ENCODE peak calls at places on chromosomes 12 and 14, in four cellular contexts. One of them, this sample, is unnamed.

GRCh38 chr12:65825573-65826512 is 1.6 kb downstream of the HMGA2 start:
- DNase-seq in right lobe of liver: peak
- DNase-seq in mesendoderm: peak
- DNase-seq in fibroblast of lung: peak
- DNase-seq in this sample: no peak

GRCh38 chr12:28611115-28611435 is 420.8 kb downstream of the CCDC91 start:
- DNase-seq in right lobe of liver: no peak
- DNase-seq in mesendoderm: no peak
- DNase-seq in fibroblast of lung: peak
- DNase-seq in this sample: peak

GRCh38 chr14:99698642-99699041 is 14.5 kb downstream of the CYP46A1 start:
- DNase-seq in right lobe of liver: no peak
- DNase-seq in mesendoderm: no peak
- DNase-seq in fibroblast of lung: no peak
- DNase-seq in this sample: no peak

GRCh38 chr12:106736051-106736957 is 38.2 kb upstream of the RIC8B start:
- DNase-seq in right lobe of liver: no peak
- DNase-seq in mesendoderm: peak
- DNase-seq in fibroblast of lung: no peak
- DNase-seq in this sample: no peak

GRCh38 chr12:91406920-91407341 is 224.3 kb upstream of the DCN start:
- DNase-seq in right lobe of liver: no peak
- DNase-seq in mesendoderm: peak
- DNase-seq in fibroblast of lung: peak
- DNase-seq in this sample: peak

GRCh38 chr12:12272869-12273268 is 6.0 kb upstream of the LRP6 start:
- DNase-seq in right lobe of liver: no peak
- DNase-seq in mesendoderm: peak
- DNase-seq in fibroblast of lung: peak
- DNase-seq in this sample: no peak

GRCh38 chr12:8734873-8735381 is 37.1 kb downstream of the RIMKLB start:
- DNase-seq in right lobe of liver: no peak
- DNase-seq in mesendoderm: no peak
- DNase-seq in fibroblast of lung: peak
- DNase-seq in this sample: no peak

GRCh38 chr14:54312166-54312801 is 84.5 kb upstream of the CDKN3 start:
- DNase-seq in right lobe of liver: no peak
- DNase-seq in mesendoderm: peak
- DNase-seq in fibroblast of lung: peak
- DNase-seq in this sample: peak

GRCh38 chr12:49330631-49331359 is 6.2 kb downstream of the C1QL4 start:
- DNase-seq in right lobe of liver: no peak
- DNase-seq in mesendoderm: no peak
- DNase-seq in fibroblast of lung: no peak
- DNase-seq in this sample: no peak

GRCh38 chr14:39232554-39233415 is 930 bp upstream of the MIA2 start:
- DNase-seq in right lobe of liver: peak
- DNase-seq in mesendoderm: no peak
- DNase-seq in fibroblast of lung: peak
- DNase-seq in this sample: peak

GRCh38 chr12:120292661-120293531 is at the start of gene RNU4-1:
- DNase-seq in right lobe of liver: peak
- DNase-seq in mesendoderm: peak
- DNase-seq in fibroblast of lung: peak
- DNase-seq in this sample: peak

GRCh38 chr12:120292411-120292660 is 633 bp upstream of the RNU4-2 start:
- DNase-seq in right lobe of liver: no peak
- DNase-seq in mesendoderm: no peak
- DNase-seq in fibroblast of lung: no peak
- DNase-seq in this sample: no peak

GRCh38 chr12:120286768-120287490 is 4.8 kb downstream of the RNU4-2 start:
- DNase-seq in right lobe of liver: no peak
- DNase-seq in mesendoderm: peak
- DNase-seq in fibroblast of lung: peak
- DNase-seq in this sample: no peak

GRCh38 chr12:120287491-120287890 is 4.2 kb downstream of the RNU4-2 start:
- DNase-seq in right lobe of liver: no peak
- DNase-seq in mesendoderm: no peak
- DNase-seq in fibroblast of lung: no peak
- DNase-seq in this sample: no peak

DNA sequence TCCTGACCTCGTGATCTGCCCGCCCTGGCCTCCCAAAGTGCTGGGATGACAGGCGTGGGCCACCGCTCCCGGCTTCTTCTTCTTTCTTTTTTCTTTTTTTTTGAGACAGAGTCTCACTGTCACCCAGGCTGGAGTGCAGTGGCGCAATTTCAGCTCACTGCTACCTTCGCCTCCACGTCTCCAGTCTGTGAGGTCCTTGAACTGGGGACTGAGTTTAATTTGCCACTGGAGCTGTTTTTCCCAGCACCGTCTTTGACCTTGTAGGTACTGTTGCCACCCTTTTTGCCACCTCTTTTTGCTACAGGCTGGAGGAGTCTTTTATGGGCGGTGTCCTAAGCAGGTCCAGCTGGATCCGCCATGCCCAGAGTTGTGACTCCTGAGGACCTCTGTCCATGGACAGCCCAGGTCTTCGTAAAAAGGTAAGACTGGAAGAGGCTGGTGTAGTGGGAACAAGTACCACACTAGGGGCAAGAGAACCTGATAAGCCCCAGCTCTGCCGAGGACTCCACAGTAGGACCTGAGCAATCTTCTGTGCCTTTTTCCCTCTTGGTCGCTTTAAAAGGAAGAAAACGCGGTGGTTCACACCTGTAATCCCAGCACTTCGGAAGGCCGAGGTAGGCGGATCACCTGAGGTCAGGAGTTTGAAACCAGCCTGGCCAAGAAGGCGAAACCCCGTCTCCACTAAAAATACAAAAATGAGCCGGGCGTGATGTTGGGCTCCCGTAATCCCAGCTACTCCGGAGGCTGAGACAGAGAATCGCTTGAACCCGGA is 976 bp downstream of the RNU4-2 start:
- DNase-seq in right lobe of liver: no peak
- DNase-seq in mesendoderm: peak
- DNase-seq in fibroblast of lung: no peak
- DNase-seq in this sample: no peak
- H3K4me3 ChIP-seq in right lobe of liver: peak
- H3K4me3 ChIP-seq in mesendoderm: no peak
- H3K4me3 ChIP-seq in fibroblast of lung: peak
- H3K4me3 ChIP-seq in this sample: peak

DNA sequence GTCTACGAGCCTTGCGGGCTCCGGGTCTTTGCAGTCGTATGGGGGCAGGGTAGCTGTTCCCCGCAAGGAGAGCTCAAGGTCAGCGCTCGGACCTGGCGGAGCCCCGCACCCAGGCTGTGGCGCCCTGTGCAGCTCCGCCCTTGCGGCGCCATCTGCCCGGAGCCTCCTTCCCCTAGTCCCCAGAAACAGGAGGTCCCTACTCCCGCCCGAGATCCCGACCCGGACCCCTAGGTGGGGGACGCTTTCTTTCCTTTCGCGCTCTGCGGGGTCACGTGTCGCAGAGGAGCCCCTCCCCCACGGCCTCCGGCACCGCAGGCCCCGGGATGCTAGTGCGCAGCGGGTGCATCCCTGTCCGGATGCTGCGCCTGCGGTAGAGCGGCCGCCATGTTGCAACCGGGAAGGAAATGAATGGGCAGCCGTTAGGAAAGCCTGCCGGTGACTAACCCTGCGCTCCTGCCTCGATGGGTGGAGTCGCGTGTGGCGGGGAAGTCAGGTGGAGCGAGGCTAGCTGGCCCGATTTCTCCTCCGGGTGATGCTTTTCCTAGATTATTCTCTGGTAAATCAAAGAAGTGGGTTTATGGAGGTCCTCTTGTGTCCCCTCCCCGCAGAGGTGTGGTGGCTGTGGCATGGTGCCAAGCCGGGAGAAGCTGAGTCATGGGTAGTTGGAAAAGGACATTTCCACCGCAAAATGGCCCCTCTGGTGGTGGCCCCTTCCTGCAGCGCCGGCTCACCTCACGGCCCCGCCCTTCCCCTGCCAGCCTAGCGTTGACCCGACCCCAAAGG is 788 bp downstream of the GAPDH start:
- DNase-seq in right lobe of liver: peak
- DNase-seq in mesendoderm: peak
- DNase-seq in fibroblast of lung: peak
- DNase-seq in this sample: no peak
- H3K4me3 ChIP-seq in right lobe of liver: peak
- H3K4me3 ChIP-seq in mesendoderm: peak
- H3K4me3 ChIP-seq in fibroblast of lung: peak
- H3K4me3 ChIP-seq in this sample: peak

GRCh38 chr14:32940711-32941667 is 2.3 kb downstream of the NPAS3 start:
- DNase-seq in right lobe of liver: no peak
- DNase-seq in mesendoderm: no peak
- DNase-seq in fibroblast of lung: no peak
- DNase-seq in this sample: no peak

GRCh38 chr14:32940066-32940651 is 1.5 kb downstream of the NPAS3 start:
- DNase-seq in right lobe of liver: peak
- DNase-seq in mesendoderm: no peak
- DNase-seq in fibroblast of lung: peak
- DNase-seq in this sample: no peak

GRCh38 chr14:32941668-32942065 is 3.0 kb downstream of the NPAS3 start:
- DNase-seq in right lobe of liver: no peak
- DNase-seq in mesendoderm: no peak
- DNase-seq in fibroblast of lung: no peak
- DNase-seq in this sample: no peak

GRCh38 chr14:32938719-32939253 is at the start of gene NPAS3:
- DNase-seq in right lobe of liver: peak
- DNase-seq in mesendoderm: no peak
- DNase-seq in fibroblast of lung: peak
- DNase-seq in this sample: no peak

GRCh38 chr14:32939254-32940065 is 781 bp downstream of the NPAS3 start:
- DNase-seq in right lobe of liver: peak
- DNase-seq in mesendoderm: peak
- DNase-seq in fibroblast of lung: peak
- DNase-seq in this sample: no peak
- H3K4me3 ChIP-seq in right lobe of liver: peak
- H3K4me3 ChIP-seq in mesendoderm: peak
- H3K4me3 ChIP-seq in fibroblast of lung: peak
- H3K4me3 ChIP-seq in this sample: peak

GRCh38 chr12:2944401-2945047 is 14.7 kb upstream of the TEAD4 start:
- DNase-seq in right lobe of liver: peak
- DNase-seq in mesendoderm: peak
- DNase-seq in fibroblast of lung: no peak
- DNase-seq in this sample: no peak
- H3K4me3 ChIP-seq in right lobe of liver: no peak
- H3K4me3 ChIP-seq in mesendoderm: no peak
- H3K4me3 ChIP-seq in fibroblast of lung: no peak
- H3K4me3 ChIP-seq in this sample: no peak

GRCh38 chr14:71289536-71289935 is 382.3 kb downstream of the PCNX1 start:
- DNase-seq in right lobe of liver: no peak
- DNase-seq in mesendoderm: peak
- DNase-seq in fibroblast of lung: no peak
- DNase-seq in this sample: no peak

GRCh38 chr14:71287567-71287966 is 380.3 kb downstream of the PCNX1 start:
- DNase-seq in right lobe of liver: no peak
- DNase-seq in mesendoderm: no peak
- DNase-seq in fibroblast of lung: no peak
- DNase-seq in this sample: no peak

GRCh38 chr14:71290301-71290700 is 383.0 kb downstream of the PCNX1 start:
- DNase-seq in right lobe of liver: no peak
- DNase-seq in mesendoderm: peak
- DNase-seq in fibroblast of lung: peak
- DNase-seq in this sample: no peak

GRCh38 chr14:71286126-71286525 is 378.9 kb downstream of the PCNX1 start:
- DNase-seq in right lobe of liver: no peak
- DNase-seq in mesendoderm: no peak
- DNase-seq in fibroblast of lung: no peak
- DNase-seq in this sample: no peak

GRCh38 chr14:71290960-71291466 is 383.8 kb downstream of the PCNX1 start:
- DNase-seq in right lobe of liver: no peak
- DNase-seq in mesendoderm: peak
- DNase-seq in fibroblast of lung: peak
- DNase-seq in this sample: peak
- H3K4me3 ChIP-seq in right lobe of liver: no peak
- H3K4me3 ChIP-seq in mesendoderm: no peak
- H3K4me3 ChIP-seq in fibroblast of lung: no peak
- H3K4me3 ChIP-seq in this sample: no peak

GRCh38 chr14:35332517-35333346 is 40.5 kb downstream of the PSMA6 start:
- DNase-seq in right lobe of liver: no peak
- DNase-seq in mesendoderm: no peak
- DNase-seq in fibroblast of lung: peak
- DNase-seq in this sample: no peak

GRCh38 chr14:35333347-35333730 is 41.2 kb downstream of the PSMA6 start:
- DNase-seq in right lobe of liver: no peak
- DNase-seq in mesendoderm: no peak
- DNase-seq in fibroblast of lung: no peak
- DNase-seq in this sample: no peak

GRCh38 chr14:35331605-35332516 is 39.7 kb downstream of the PSMA6 start:
- DNase-seq in right lobe of liver: no peak
- DNase-seq in mesendoderm: peak
- DNase-seq in fibroblast of lung: peak
- DNase-seq in this sample: no peak

GRCh38 chr14:35335388-35336092 is 43.4 kb downstream of the PSMA6 start:
- DNase-seq in right lobe of liver: no peak
- DNase-seq in mesendoderm: no peak
- DNase-seq in fibroblast of lung: no peak
- DNase-seq in this sample: no peak

DNA sequence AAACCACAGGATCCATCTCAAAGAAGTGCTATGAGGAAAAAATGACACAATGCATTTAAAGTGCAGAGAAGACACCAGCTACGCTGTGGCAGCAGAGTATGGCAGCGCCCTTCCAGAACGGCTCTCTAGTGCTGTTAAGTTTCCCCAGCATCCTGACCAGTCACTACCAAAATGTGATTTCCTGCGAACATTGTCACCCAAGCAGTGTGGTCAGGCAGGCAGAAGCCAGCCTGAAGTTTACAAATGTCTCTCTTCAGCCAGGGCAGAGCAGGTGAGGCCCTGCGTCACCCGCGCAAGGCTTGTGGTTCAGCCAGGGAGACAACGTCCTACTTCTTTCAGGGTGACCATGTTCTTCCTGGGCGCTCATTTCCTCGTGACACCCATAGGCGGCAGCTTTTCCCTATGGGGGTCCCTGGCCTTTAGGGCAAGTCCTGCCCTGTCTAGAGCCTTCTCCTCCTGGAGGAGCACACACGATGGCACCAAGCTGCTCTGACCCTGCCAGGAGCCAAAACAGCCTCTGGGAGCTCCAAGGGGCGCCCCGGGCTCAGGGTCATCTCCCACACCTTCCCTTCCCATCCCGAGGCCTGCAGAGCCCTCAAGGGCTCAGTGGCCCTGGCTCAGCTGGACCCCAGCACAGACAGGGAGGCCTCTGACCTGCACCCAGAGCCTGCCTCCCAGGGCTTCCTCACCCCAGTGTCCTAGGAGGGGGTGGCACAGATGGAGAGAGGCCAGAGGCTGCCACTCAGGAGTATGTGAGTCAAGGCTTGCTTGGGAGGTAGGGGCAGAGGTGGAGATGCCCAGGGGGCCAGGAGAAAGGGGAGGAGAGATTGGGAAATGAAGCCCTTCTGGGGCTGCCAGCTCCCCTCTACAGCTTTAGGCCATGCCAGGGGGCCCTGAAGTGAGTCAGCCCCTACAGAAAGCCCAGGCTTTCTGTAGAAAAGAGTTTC is 41.9 kb downstream of the PSMA6 start:
- DNase-seq in right lobe of liver: no peak
- DNase-seq in mesendoderm: no peak
- DNase-seq in fibroblast of lung: no peak
- DNase-seq in this sample: no peak
- H3K4me3 ChIP-seq in right lobe of liver: no peak
- H3K4me3 ChIP-seq in mesendoderm: no peak
- H3K4me3 ChIP-seq in fibroblast of lung: no peak
- H3K4me3 ChIP-seq in this sample: no peak

This sample was measured in HFF-Myc.